ENCODE peak calls at places on chromosomes 11 and 22, in ten cellular contexts. X is AG09309; C is stimulated activated CD8-positive, alpha-beta memory T cell treated with anti-CD3 and anti-CD28 coated beads, Interleukin-15, amount 100 ng/mL, for 1 hour; W is tibial nerve; R is epithelial cell of esophagus; B is HS-5; E is upper lobe of right lung; V is activated naive CD8-positive, alpha-beta T cell treated with anti-CD3 and anti-CD28 coated beads for 36 hours; F is AG09319; M is GM12892. Q is an unnamed sample.

GRCh38 chr11:84289381-84289906 is 1003.3 kb upstream of the CCDC90B start:
- DNase-seq in M (no peak), F (no peak), R (peak), X (no peak), V (no peak), E (no peak), W (no peak), B (peak), C (no peak), Q (no peak)

GRCh38 chr22:37775785-37776638 is 31.7 kb upstream of the GCAT start:
- DNase-seq in W (no peak), V (no peak), R (peak), C (no peak), F (peak), B (peak), M (no peak), E (no peak), X (peak), Q (no peak)

GRCh38 chr11:45573728-45574127 is 91.7 kb downstream of the CHST1 start:
- DNase-seq in C (no peak), F (no peak), W (no peak), M (no peak), B (no peak), V (no peak), R (no peak), E (no peak), X (no peak), Q (no peak)

GRCh38 chr11:22192642-22193347 is at the start of gene ANO5:
- DNase-seq in X (no peak), B (no peak), W (no peak), M (peak), F (no peak), E (peak), C (no peak), R (peak), V (peak), Q (peak)

GRCh38 chr11:14376920-14377319 is 17.9 kb upstream of the RRAS2 start:
- DNase-seq in M (no peak), W (no peak), R (peak), V (no peak), C (no peak), F (no peak), B (no peak), E (no peak), X (no peak), Q (no peak)

GRCh38 chr22:22357024-22357868 is 112.7 kb downstream of the VPREB1 start:
- DNase-seq in C (peak), B (peak), F (peak), R (peak), M (peak), V (peak), E (peak), X (peak), W (peak), Q (peak)

GRCh38 chr22:44894321-44894720 is 115.5 kb downstream of the PHF21B start:
- DNase-seq in E (no peak), B (no peak), C (no peak), X (no peak), R (no peak), V (no peak), W (no peak), M (no peak), F (no peak), Q (no peak)

GRCh38 chr11:69940246-69940610 is 121.0 kb upstream of the FGF3 start:
- DNase-seq in X (no peak), V (no peak), W (no peak), E (peak), B (no peak), M (no peak), R (no peak), F (no peak), C (no peak), Q (peak)